ENCODE peak calls at places on chromosome 5, in five cellular contexts. L is H9, K is cardiac muscle cell, R is activated B cell treated with CpG ODN at 0.5 μM for 24 hours, Y is RWPE1. C is an unnamed sample.

GRCh38 chr5:1185652-1186350 is 15.6 kb upstream of the SLC6A19 start:
- DNase-seq in K (peak; percentile 77), Y (no peak), R (no peak), L (no peak), C (no peak)

GRCh38 chr5:29218829-29219228 is 1974.7 kb upstream of the CDH6 start:
- DNase-seq in Y (no peak), L (no peak), R (no peak), K (no peak), C (no peak)

GRCh38 chr5:58201922-58202648 is 257.8 kb downstream of the PLK2 start:
- DNase-seq in Y (no peak), K (no peak), R (no peak), L (no peak), C (no peak)

GRCh38 chr5:142012186-142012785 is 541 bp downstream of the GNPDA1 start:
- DNase-seq in R (peak; percentile 22), L (peak; percentile 78), Y (no peak), K (peak; percentile 14), C (peak; percentile 30)

GRCh38 chr5:143594913-143595818 is 191.7 kb upstream of the NR3C1 start:
- DNase-seq in R (no peak), K (no peak), L (no peak), Y (peak; percentile 15), C (no peak)

GRCh38 chr5:76556511-76557221 is 66.5 kb downstream of the F2RL2 start:
- DNase-seq in R (no peak), Y (no peak), K (no peak), L (no peak), C (no peak)

GRCh38 chr5:143113461-143113860 is 290.0 kb downstream of the NR3C1 start:
- DNase-seq in L (no peak), Y (no peak), R (no peak), K (no peak), C (no peak)

GRCh38 chr5:37703841-37704241 is 136.0 kb downstream of the GDNF start:
- DNase-seq in L (no peak), K (no peak), R (no peak), Y (no peak), C (no peak)

GRCh38 chr5:136021016-136021405 is 7.8 kb upstream of the TGFBI start:
- DNase-seq in K (no peak), Y (no peak), R (no peak), L (peak; percentile 11), C (no peak)

GRCh38 chr5:67536892-67537291 is 340.3 kb upstream of the CD180 start:
- DNase-seq in Y (no peak), L (no peak), K (peak; percentile 53), R (no peak), C (no peak)

GRCh38 chr5:52449506-52449905 is 338.2 kb upstream of the ITGA1 start:
- DNase-seq in Y (no peak), R (no peak), K (no peak), L (no peak), C (no peak)

GRCh38 chr5:176519810-176520720 is 17.1 kb downstream of the RNF44 start:
- DNase-seq in K (no peak), L (no peak), R (no peak), Y (no peak), C (no peak)

GRCh38 chr5:133006653-133007052 is 19.7 kb downstream of the ZCCHC10 start:
- DNase-seq in Y (no peak), R (no peak), K (no peak), L (no peak), C (no peak)

GRCh38 chr5:174837919-174838902 is 113.8 kb downstream of the MSX2 start:
- DNase-seq in K (peak; percentile 28), Y (peak; percentile 98), L (peak; percentile 61), R (no peak), C (no peak)

GRCh38 chr5:74200560-74200959 is 440.0 kb downstream of the ENC1 start:
- DNase-seq in L (no peak), Y (no peak), R (no peak), K (no peak), C (no peak)

GRCh38 chr5:89377752-89378455 is 494.9 kb upstream of the MEF2C start:
- DNase-seq in L (no peak), K (peak; percentile 9), Y (no peak), R (no peak), C (no peak)

DNA sequence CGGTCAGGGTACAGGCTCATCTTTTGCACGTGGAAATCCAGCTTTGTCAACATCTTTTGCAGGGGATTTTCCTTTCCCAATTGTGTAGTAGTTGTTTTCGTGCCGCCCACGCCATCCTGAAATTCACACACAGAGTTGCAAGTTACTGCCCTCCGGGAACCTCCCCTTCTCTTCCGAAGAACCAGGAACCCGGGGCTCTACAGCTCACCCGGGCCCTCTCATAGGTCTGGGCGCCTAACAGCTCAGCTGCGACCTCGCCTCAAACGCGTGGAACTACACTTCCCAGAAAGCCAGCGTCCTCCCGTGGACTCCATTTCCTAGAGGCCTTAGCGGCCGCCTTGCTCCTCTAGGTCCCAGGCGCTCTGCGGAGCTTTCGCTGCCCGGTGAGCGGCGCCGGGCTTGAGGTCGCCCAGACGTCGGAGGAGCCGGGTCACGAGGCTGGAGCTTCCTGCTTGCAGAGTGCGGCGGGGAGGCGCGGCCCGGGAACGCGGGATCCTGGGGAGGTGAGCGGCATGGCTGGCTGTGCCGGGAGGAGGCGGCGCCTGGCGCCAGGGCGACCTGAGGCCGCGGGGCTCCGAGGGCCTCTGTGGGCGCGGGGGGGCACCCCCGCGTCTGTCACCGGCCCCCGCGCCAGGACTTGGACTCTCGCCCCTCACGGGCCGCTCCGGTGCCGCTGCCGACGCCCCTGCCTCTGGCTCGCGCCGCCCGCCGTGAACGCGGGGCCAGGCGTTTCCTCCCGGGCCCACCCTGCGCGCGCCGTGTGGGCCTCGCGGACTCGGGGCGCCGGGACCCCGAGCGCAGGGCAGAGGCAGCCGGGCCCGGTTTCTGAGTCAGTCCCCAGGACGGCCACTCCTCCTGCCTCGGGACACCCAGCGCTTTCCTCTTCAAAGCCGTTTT is at the start of gene ZNF354B:
- DNase-seq in L (peak; percentile 96), K (peak; percentile 97), R (peak; percentile 73), Y (peak; percentile 91), C (peak; percentile 78)
- TF ChIP-seq CTCF in L (no peak), K (peak; percentile 15), R (no peak), Y (no peak), C (no peak)

DNA sequence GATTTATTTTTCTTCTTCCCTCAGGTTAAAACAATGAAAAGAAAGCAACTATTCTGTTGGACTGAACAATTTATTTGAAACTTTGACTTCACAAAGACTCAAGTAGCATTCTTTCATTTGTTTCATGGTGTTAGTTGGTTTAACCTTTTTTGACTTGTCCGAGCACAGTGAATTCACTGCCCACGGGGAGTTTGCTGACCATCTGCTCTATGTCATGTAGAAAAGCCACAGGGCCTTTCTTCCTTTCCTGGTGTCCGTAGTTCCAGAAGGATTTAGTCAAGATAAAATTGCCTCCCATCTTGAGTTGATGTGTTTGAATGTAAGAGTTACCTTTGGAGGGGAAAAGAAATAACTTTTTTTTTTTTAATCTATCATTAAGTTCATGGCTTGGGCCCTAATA is 55.1 kb upstream of the ZNF608 start:
- DNase-seq in R (no peak), K (no peak), Y (no peak), L (no peak), C (no peak)
- TF ChIP-seq CTCF in R (no peak), K (no peak), Y (no peak), L (no peak), C (no peak)

GRCh38 chr5:112709416-112709815 is 28.3 kb upstream of the APC start:
- DNase-seq in L (no peak), Y (no peak), R (no peak), K (no peak), C (no peak)

GRCh38 chr5:112703866-112704820 is 33.5 kb upstream of the APC start:
- DNase-seq in R (no peak), Y (no peak), L (no peak), K (no peak), C (no peak)

GRCh38 chr5:112706446-112707016 is 31.2 kb upstream of the APC start:
- DNase-seq in L (no peak), Y (no peak), K (no peak), R (no peak), C (no peak)

GRCh38 chr5:112710896-112711295 is 26.8 kb upstream of the APC start:
- DNase-seq in R (no peak), L (no peak), K (no peak), Y (no peak), C (no peak)

GRCh38 chr5:112707187-112708179 is 30.2 kb upstream of the APC start:
- DNase-seq in K (peak; percentile 99), L (peak; percentile 99), Y (peak; percentile 100), R (peak; percentile 86), C (peak; percentile 97)
- TF ChIP-seq CTCF in K (no peak), L (peak; percentile 19), Y (no peak), R (no peak), C (peak; percentile 10)

GRCh38 chr5:158880514-158881001 is 219.2 kb downstream of the EBF1 start:
- DNase-seq in R (no peak), K (no peak), Y (no peak), L (no peak), C (no peak)
- TF ChIP-seq CTCF in R (no peak), K (no peak), Y (no peak), L (no peak), C (no peak)

GRCh38 chr5:36398137-36398536 is 96.4 kb upstream of the RANBP3L start:
- DNase-seq in L (no peak), Y (peak; percentile 41), K (peak; percentile 40), R (no peak), C (no peak)
- TF ChIP-seq CTCF in L (peak; percentile 60), Y (peak; percentile 68), K (peak; percentile 52), R (no peak), C (peak; percentile 54)

DNA sequence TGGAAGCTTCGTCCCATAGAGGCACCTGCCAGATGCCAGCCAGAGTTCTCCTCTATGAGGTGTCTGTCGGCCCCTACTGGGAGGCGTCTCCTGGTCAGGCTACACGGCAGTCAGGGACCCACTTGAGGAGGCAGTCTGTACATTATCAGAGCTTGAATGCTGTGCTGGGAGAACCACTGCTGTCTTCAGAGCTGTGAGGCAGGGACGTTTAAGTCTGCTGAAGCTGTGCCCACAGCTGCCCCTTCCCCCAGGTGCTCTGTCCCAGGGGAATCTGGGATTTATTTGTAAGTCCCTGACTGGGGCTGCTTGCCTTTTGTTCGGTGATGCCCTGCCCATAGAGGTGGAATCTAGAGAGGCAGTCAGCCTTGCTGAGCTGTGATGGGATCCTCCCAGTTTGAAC is 70.8 kb downstream of the NDUFS4 start:
- DNase-seq in K (no peak), R (no peak), Y (no peak), L (no peak), C (no peak)
- TF ChIP-seq CTCF in K (no peak), R (no peak), Y (no peak), L (no peak), C (no peak)

GRCh38 chr5:6431214-6432195 is 17.2 kb upstream of the UBE2QL1 start:
- DNase-seq in K (peak; percentile 12), L (no peak), R (no peak), Y (no peak), C (no peak)

GRCh38 chr5:6436715-6437340 is 11.8 kb upstream of the UBE2QL1 start:
- DNase-seq in R (no peak), L (no peak), Y (no peak), K (no peak), C (no peak)

GRCh38 chr5:6432206-6432605 is 16.5 kb upstream of the UBE2QL1 start:
- DNase-seq in R (no peak), L (no peak), Y (no peak), K (no peak), C (no peak)

GRCh38 chr5:6434737-6435136 is 13.9 kb upstream of the UBE2QL1 start:
- DNase-seq in L (no peak), R (no peak), Y (no peak), K (no peak), C (no peak)

GRCh38 chr5:6435356-6435755 is 13.3 kb upstream of the UBE2QL1 start:
- DNase-seq in R (no peak), K (peak; percentile 63), L (peak; percentile 81), Y (no peak), C (peak; percentile 28)
- TF ChIP-seq CTCF in R (no peak), K (peak; percentile 25), L (peak; percentile 75), Y (no peak), C (peak; percentile 62)